ENCODE peak calls at places on chromosomes 6 and 20, in four cellular contexts. J is upper lobe of right lung, O is endothelial cell, D is NCI-H1436. B is an unnamed sample.

GRCh38 chr6:157030756-157031155 is 253.6 kb downstream of the ARID1B start:
- DNase-seq in O (no peak), D (no peak), J (no peak), B (no peak)

GRCh38 chr6:41371992-41372525 is 36.7 kb downstream of the NCR2 start:
- DNase-seq in O (peak; percentile 25), J (no peak), D (no peak), B (peak; percentile 22)

GRCh38 chr20:64254571-64255360 is 782 bp upstream of the PCMTD2 start:
- DNase-seq in D (no peak), O (no peak), J (no peak), B (peak; percentile 34)

GRCh38 chr20:44863661-44864060 is 21.8 kb upstream of the YWHAB start:
- DNase-seq in J (no peak), O (no peak), D (no peak), B (peak; percentile 8)

GRCh38 chr20:61797200-61797599 is 268.5 kb downstream of the TAF4 start:
- DNase-seq in O (no peak), D (no peak), J (no peak), B (no peak)

GRCh38 chr20:6559791-6560190 is 207.7 kb upstream of the BMP2 start:
- DNase-seq in O (no peak), J (no peak), D (no peak), B (no peak)

GRCh38 chr6:79410806-79411205 is 126.4 kb downstream of the LCA5 start:
- DNase-seq in O (no peak), D (no peak), J (no peak), B (no peak)

GRCh38 chr20:40744494-40745175 is 55.6 kb upstream of the MAFB start:
- DNase-seq in J (no peak), D (no peak), O (no peak), B (no peak)

GRCh38 chr20:32482251-32483220 is 102.6 kb downstream of the NOL4L start:
- DNase-seq in J (peak; percentile 80), D (no peak), O (peak; percentile 53), B (no peak)